ENCODE peak calls at places on chromosomes 13 and 19, in eight cellular contexts. G is ascending aorta, S is glutamatergic neuron, Z is HFF-Myc, B is AG09319, I is PC-3, J is mucosa of descending colon, Y is cardiac fibroblast. V is an unnamed sample.

GRCh38 chr13:24528816-24529398 is 16.3 kb upstream of the PARP4 start:
- DNase-seq in G (no peak), J (no peak), S (no peak), B (no peak), Z (no peak), Y (no peak), I (no peak), V (no peak)

GRCh38 chr13:112572408-112572807 is 15.5 kb downstream of the TUBGCP3 start:
- DNase-seq in G (no peak), J (no peak), S (no peak), Z (no peak), Y (no peak), I (no peak), B (no peak), V (no peak)

GRCh38 chr13:77876176-77876575 is 42.5 kb downstream of the EDNRB start:
- DNase-seq in S (no peak), Y (peak), J (no peak), I (no peak), B (peak), G (no peak), Z (no peak), V (no peak)

GRCh38 chr13:83879431-83880171 is 2.7 kb downstream of the SLITRK1 start:
- DNase-seq in Z (no peak), G (no peak), S (peak), Y (no peak), B (no peak), J (no peak), I (no peak), V (no peak)

GRCh38 chr13:47679391-47679790 is 321.7 kb downstream of the SUCLA2 start:
- DNase-seq in G (no peak), Z (no peak), J (no peak), S (no peak), B (no peak), I (peak), Y (peak), V (no peak)

GRCh38 chr13:111385182-111385857 is 64.9 kb downstream of the TEX29 start:
- DNase-seq in G (peak), B (no peak), I (no peak), Z (no peak), J (no peak), S (peak), Y (no peak), V (no peak)

GRCh38 chr13:112183544-112184145 is 116.7 kb downstream of the SOX1 start:
- DNase-seq in J (no peak), G (no peak), Y (no peak), S (peak), I (no peak), B (no peak), Z (no peak), V (no peak)

GRCh38 chr13:43687038-43687437 is 99.7 kb downstream of the ENOX1 start:
- DNase-seq in G (no peak), S (no peak), Y (no peak), Z (no peak), J (no peak), I (peak), B (no peak), V (no peak)

GRCh38 chr13:80083516-80084085 is 257.3 kb downstream of the SPRY2 start:
- DNase-seq in Y (peak), J (no peak), G (no peak), S (no peak), I (no peak), Z (no peak), B (no peak), V (no peak)

GRCh38 chr19:36420961-36421748 is 2.7 kb upstream of the ZFP82 start:
- DNase-seq in Y (peak), I (no peak), B (no peak), G (no peak), Z (no peak), S (peak), J (peak), V (no peak)

GRCh38 chr19:18470153-18470552 is 32.2 kb upstream of the ISYNA1 start:
- DNase-seq in I (no peak), J (no peak), S (peak), B (no peak), Z (no peak), G (no peak), Y (peak), V (peak)

GRCh38 chr13:90201198-90201597 is 1146.3 kb upstream of the MIR17HG start:
- DNase-seq in B (no peak), G (no peak), J (no peak), Y (peak), Z (no peak), S (no peak), I (peak), V (no peak)

GRCh38 chr19:18514800-18515682 is 6.8 kb downstream of the ELL start:
- DNase-seq in B (no peak), Z (no peak), I (peak), Y (peak), J (peak), G (peak), S (no peak), V (no peak)

GRCh38 chr13:83882626-83882959 is 319 bp upstream of the SLITRK1 start:
- DNase-seq in B (no peak), J (no peak), G (no peak), Y (no peak), I (no peak), S (no peak), Z (no peak), V (no peak)

GRCh38 chr19:44596428-44597130 is 16.8 kb upstream of the IGSF23 start:
- DNase-seq in B (no peak), J (peak), Z (no peak), Y (no peak), G (no peak), S (no peak), I (peak), V (no peak)

GRCh38 chr19:17209126-17210036 is 5.8 kb upstream of the USE1 start:
- DNase-seq in I (peak), J (peak), Z (no peak), Y (peak), B (no peak), G (no peak), S (peak), V (peak)

GRCh38 chr13:83546476-83546875 is 335.8 kb downstream of the SLITRK1 start:
- DNase-seq in J (no peak), B (peak), S (no peak), G (no peak), Z (no peak), Y (peak), I (no peak), V (no peak)

GRCh38 chr19:52307275-52307674 is 10.3 kb downstream of the ZNF480 start:
- DNase-seq in I (no peak), Y (peak), B (no peak), S (peak), G (no peak), J (no peak), Z (no peak), V (no peak)

GRCh38 chr19:28425431-28425931 is 787.5 kb downstream of the UQCRFS1 start:
- DNase-seq in Z (no peak), G (no peak), B (no peak), S (no peak), J (no peak), I (no peak), Y (no peak), V (no peak)

GRCh38 chr13:97018029-97018819 is 23.9 kb upstream of the OXGR1 start:
- DNase-seq in I (peak), G (peak), B (no peak), Z (peak), J (no peak), S (peak), Y (peak), V (peak)

GRCh38 chr19:42053037-42053935 is 16.7 kb downstream of the GRIK5 start:
- DNase-seq in I (peak), G (no peak), S (no peak), B (no peak), J (no peak), Z (no peak), Y (no peak), V (peak)

GRCh38 chr13:77437267-77437666 is 98.2 kb upstream of the SCEL start:
- DNase-seq in Y (no peak), Z (no peak), B (no peak), S (no peak), J (no peak), I (no peak), G (no peak), V (no peak)

GRCh38 chr19:55284405-55285058 is 735 bp downstream of the BRSK1 start:
- DNase-seq in J (no peak), Z (no peak), S (peak), Y (no peak), G (no peak), I (no peak), B (no peak), V (no peak)

GRCh38 chr13:73767747-73768315 is 366.4 kb downstream of the KLF12 start:
- DNase-seq in G (no peak), S (peak), Z (no peak), B (no peak), I (peak), Y (no peak), J (peak), V (peak)

GRCh38 chr19:13001166-13001501 is 5.9 kb downstream of the NFIX start:
- DNase-seq in Y (no peak), B (no peak), I (no peak), Z (no peak), G (no peak), S (no peak), J (no peak), V (no peak)

GRCh38 chr13:87128006-87128405 is 543.2 kb upstream of the SLITRK5 start:
- DNase-seq in B (peak), S (no peak), G (no peak), Y (peak), Z (no peak), J (no peak), I (no peak), V (no peak)

GRCh38 chr13:106163426-106163825 is 372.0 kb downstream of the EFNB2 start:
- DNase-seq in J (no peak), S (no peak), Z (no peak), G (no peak), B (no peak), Y (no peak), I (peak), V (no peak)

GRCh38 chr19:9863759-9864158 is 28.6 kb downstream of the PIN1 start:
- DNase-seq in S (no peak), Z (no peak), G (no peak), Y (no peak), I (no peak), J (no peak), B (no peak), V (no peak)

GRCh38 chr13:99320693-99321481 is 13.7 kb upstream of the GPR183 start:
- DNase-seq in G (no peak), Y (peak), I (peak), Z (peak), J (no peak), S (no peak), B (peak), V (no peak)

GRCh38 chr19:21264416-21264815 is 64.8 kb downstream of the ZNF708 start:
- DNase-seq in I (no peak), J (no peak), G (no peak), Y (no peak), Z (no peak), S (no peak), B (no peak), V (no peak)

GRCh38 chr13:38980628-38981078 is 10.0 kb downstream of the STOML3 start:
- DNase-seq in S (no peak), G (no peak), Z (no peak), B (no peak), J (no peak), Y (no peak), I (no peak), V (no peak)

GRCh38 chr13:28494537-28494860 is 429 bp downstream of the FLT1 start:
- DNase-seq in B (no peak), S (peak), J (no peak), G (no peak), Y (peak), Z (no peak), I (no peak), V (peak)

DNA sequence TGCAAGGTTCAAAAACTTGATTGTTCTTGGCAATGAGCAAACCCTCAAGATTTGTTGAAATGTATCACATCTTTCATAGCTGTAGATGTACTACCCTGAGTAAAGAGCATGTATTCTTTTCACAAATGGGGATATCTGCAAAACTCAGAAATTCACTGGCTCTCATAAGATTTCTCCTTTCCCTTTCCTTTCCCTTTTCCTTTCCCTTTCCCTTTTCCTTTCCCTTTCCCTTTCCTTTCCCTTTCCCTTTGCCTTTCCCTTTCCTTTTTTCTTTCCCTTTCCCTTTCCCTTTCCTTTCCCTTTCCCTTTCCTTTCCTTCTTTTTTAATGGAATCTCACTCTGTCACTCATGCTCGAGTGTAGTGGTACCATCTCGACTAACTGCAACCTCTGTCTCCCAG is 69.1 kb downstream of the FNDC3A start:
- DNase-seq in Z (no peak), B (no peak), S (no peak), Y (no peak), G (no peak), J (no peak), I (no peak), V (no peak)
- TF ChIP-seq CTCF in Z (no peak), B (no peak), S (no peak), Y (no peak), G (no peak), J (no peak), I (no peak), V (no peak)

GRCh38 chr19:370641-371330 is 26.2 kb upstream of the MIER2 start:
- DNase-seq in J (no peak), I (no peak), Y (no peak), G (peak), B (no peak), S (no peak), Z (no peak), V (no peak)

GRCh38 chr19:369876-370275 is 25.3 kb upstream of the MIER2 start:
- DNase-seq in Y (no peak), G (peak), J (no peak), Z (no peak), I (no peak), S (no peak), B (no peak), V (no peak)

GRCh38 chr19:372306-372890 is 27.8 kb upstream of the MIER2 start:
- DNase-seq in Y (peak), S (no peak), I (no peak), Z (peak), J (no peak), G (peak), B (peak), V (no peak)

GRCh38 chr19:373391-374182 is 29.0 kb upstream of the MIER2 start:
- DNase-seq in Y (no peak), B (no peak), S (no peak), I (no peak), Z (no peak), G (peak), J (no peak), V (no peak)

GRCh38 chr19:371501-372160 is 27.0 kb upstream of the MIER2 start:
- DNase-seq in S (no peak), I (no peak), B (no peak), J (no peak), G (peak), Y (no peak), Z (no peak), V (no peak)
- TF ChIP-seq CTCF in S (no peak), I (no peak), B (no peak), J (no peak), G (no peak), Y (no peak), Z (no peak), V (peak)

GRCh38 chr13:27354379-27354778 is 70.0 kb upstream of the GTF3A start:
- DNase-seq in J (no peak), I (no peak), B (peak), G (no peak), Y (peak), S (no peak), Z (no peak), V (no peak)
- TF ChIP-seq CTCF in J (no peak), I (peak), B (peak), G (no peak), Y (no peak), S (peak), Z (no peak), V (no peak)

GRCh38 chr19:2055871-2056809 is 5.1 kb upstream of the MKNK2 start:
- DNase-seq in J (peak), B (peak), Z (peak), Y (peak), S (no peak), G (no peak), I (peak), V (no peak)
- TF ChIP-seq CTCF in J (no peak), B (no peak), Z (no peak), Y (no peak), S (no peak), G (no peak), I (peak), V (no peak)

GRCh38 chr19:50701367-50701985 is 18.1 kb downstream of the SHANK1 start:
- DNase-seq in I (no peak), Z (no peak), J (no peak), S (no peak), G (no peak), B (no peak), Y (no peak), V (no peak)

GRCh38 chr19:50703915-50704548 is 15.6 kb downstream of the SHANK1 start:
- DNase-seq in B (no peak), J (no peak), Z (no peak), Y (no peak), S (peak), G (no peak), I (peak), V (peak)

GRCh38 chr19:50702158-50702869 is 17.3 kb downstream of the SHANK1 start:
- DNase-seq in J (no peak), S (no peak), Y (no peak), Z (no peak), B (no peak), I (no peak), G (no peak), V (no peak)

GRCh38 chr19:50705422-50706019 is 14.1 kb downstream of the SHANK1 start:
- DNase-seq in Z (peak), G (no peak), I (peak), Y (peak), B (peak), J (no peak), S (no peak), V (peak)

DNA sequence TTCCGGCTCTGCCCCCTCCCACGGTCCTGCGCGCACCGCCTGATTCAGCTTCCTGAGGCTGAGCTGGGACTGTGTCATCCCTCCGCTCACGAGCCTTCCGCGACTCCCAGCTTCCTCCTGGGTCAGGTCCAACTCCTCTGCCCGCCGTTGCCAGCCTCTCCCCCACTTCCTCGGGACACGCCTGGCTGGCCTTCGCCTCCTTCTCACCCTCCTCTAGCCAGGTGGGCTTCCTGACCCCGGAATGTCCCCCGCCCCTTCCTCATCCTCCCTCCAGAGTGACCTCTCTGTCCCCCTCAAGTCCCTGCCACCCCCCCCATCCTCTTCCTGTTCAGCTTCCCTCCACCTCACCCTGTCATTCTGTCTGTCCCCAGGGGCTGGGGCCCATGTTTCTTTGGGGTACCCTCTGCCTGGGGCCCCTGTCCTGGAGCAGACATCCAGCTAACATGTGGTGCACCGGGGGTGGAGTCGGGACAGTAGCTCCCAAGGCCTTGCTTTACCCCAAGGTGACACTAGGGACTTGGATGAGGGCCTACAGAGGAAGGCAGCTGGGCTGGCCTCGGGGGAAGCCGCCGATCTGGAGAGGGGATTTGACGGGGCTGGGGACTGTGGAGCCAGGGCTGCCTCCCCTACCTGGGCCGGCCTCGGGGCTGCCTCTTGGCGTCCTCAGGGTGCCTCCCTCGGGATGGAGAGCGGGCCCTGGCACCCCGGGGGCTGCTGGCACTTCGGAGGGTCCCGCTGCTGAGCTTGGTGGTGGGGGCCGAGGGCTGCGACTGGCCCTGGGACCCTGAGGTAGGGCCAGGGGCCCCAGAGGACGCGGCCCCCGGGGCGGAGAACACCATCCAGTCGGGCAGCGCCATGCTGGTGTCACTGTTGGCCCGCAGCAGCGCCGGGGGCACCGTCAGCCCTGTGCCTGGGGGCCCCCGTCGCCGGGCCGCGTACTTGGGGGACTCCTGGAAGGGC is 16.5 kb downstream of the SHANK1 start:
- DNase-seq in J (no peak), I (peak), Y (peak), B (no peak), G (no peak), Z (no peak), S (no peak), V (peak)
- TF ChIP-seq CTCF in J (no peak), I (no peak), Y (no peak), B (no peak), G (no peak), Z (no peak), S (no peak), V (peak)

GRCh38 chr13:61470801-61471200 is 55.2 kb upstream of the PCDH20 start:
- DNase-seq in B (no peak), J (no peak), Z (no peak), I (no peak), S (no peak), G (no peak), Y (no peak), V (no peak)

GRCh38 chr13:61463027-61463426 is 47.4 kb upstream of the PCDH20 start:
- DNase-seq in Y (no peak), Z (no peak), S (no peak), B (no peak), G (no peak), J (no peak), I (no peak), V (no peak)

GRCh38 chr13:61466280-61466679 is 50.6 kb upstream of the PCDH20 start:
- DNase-seq in J (no peak), B (no peak), G (no peak), I (peak), S (no peak), Y (no peak), Z (no peak), V (peak)
- TF ChIP-seq CTCF in J (no peak), B (no peak), G (no peak), I (peak), S (no peak), Y (no peak), Z (no peak), V (peak)

GRCh38 chr19:46373573-46374359 is 26.9 kb downstream of the PPP5C start:
- DNase-seq in Y (peak), J (peak), Z (no peak), G (peak), I (peak), B (no peak), S (no peak), V (peak)
- TF ChIP-seq CTCF in Y (no peak), J (no peak), Z (no peak), G (no peak), I (peak), B (no peak), S (no peak), V (no peak)

V was measured in BE2C.